ENCODE peak calls at places on chromosomes 11 and 22, in five cellular contexts. One of them, this sample, is unnamed. For H3K4me1, the result is how much of the 10 kb centered on the place peaks cover.

GRCh38 chr11:64234840-64235379 is 526 bp downstream of the VEGFB start:
- DNase-seq in GM23338: peak
- DNase-seq in ascending aorta: no peak
- DNase-seq in spleen: peak
- DNase-seq in prostate gland: no peak
- DNase-seq in this sample: no peak

GRCh38 chr22:39287076-39287743 is 32.2 kb downstream of the RPL3 start:
- DNase-seq in prostate gland: no peak
- DNase-seq in GM23338: no peak
- DNase-seq in ascending aorta: no peak
- DNase-seq in spleen: peak
- DNase-seq in this sample: no peak

GRCh38 chr11:34594603-34595002 is 26.3 kb upstream of the EHF start:
- DNase-seq in ascending aorta: no peak
- DNase-seq in prostate gland: no peak
- DNase-seq in spleen: no peak
- DNase-seq in GM23338: no peak
- DNase-seq in this sample: no peak

GRCh38 chr11:85902353-85902752 is 47.2 kb downstream of the CCDC83 start:
- DNase-seq in GM23338: no peak
- DNase-seq in prostate gland: no peak
- DNase-seq in spleen: no peak
- DNase-seq in ascending aorta: no peak
- DNase-seq in this sample: no peak

GRCh38 chr11:130396965-130397364 is 31.4 kb downstream of the ADAMTS8 start:
- DNase-seq in spleen: no peak
- DNase-seq in ascending aorta: no peak
- DNase-seq in prostate gland: no peak
- DNase-seq in GM23338: no peak
- DNase-seq in this sample: no peak

GRCh38 chr11:12079726-12080556 is 30.4 kb upstream of the MICAL2 start:
- DNase-seq in spleen: no peak
- DNase-seq in ascending aorta: peak
- DNase-seq in prostate gland: no peak
- DNase-seq in GM23338: no peak
- DNase-seq in this sample: peak

GRCh38 chr22:21703684-21704316 is 31.8 kb downstream of the YPEL1 start:
- DNase-seq in spleen: no peak
- DNase-seq in prostate gland: no peak
- DNase-seq in ascending aorta: no peak
- DNase-seq in GM23338: no peak
- DNase-seq in this sample: no peak

GRCh38 chr22:28547132-28547842 is 132.4 kb downstream of the TTC28 start:
- DNase-seq in GM23338: no peak
- DNase-seq in prostate gland: no peak
- DNase-seq in ascending aorta: no peak
- DNase-seq in spleen: no peak
- DNase-seq in this sample: no peak

GRCh38 chr11:44989831-44990566 is 39.3 kb upstream of the TP53I11 start:
- DNase-seq in GM23338: no peak
- DNase-seq in prostate gland: peak
- DNase-seq in spleen: no peak
- DNase-seq in ascending aorta: no peak
- DNase-seq in this sample: no peak

GRCh38 chr11:121687961-121688566 is 235.3 kb upstream of the SORL1-AS1 start:
- DNase-seq in GM23338: peak
- DNase-seq in ascending aorta: no peak
- DNase-seq in spleen: no peak
- DNase-seq in prostate gland: no peak
- DNase-seq in this sample: no peak

GRCh38 chr11:74577624-74578396 is 14.6 kb upstream of the POLD3 start:
- DNase-seq in ascending aorta: no peak
- DNase-seq in GM23338: peak
- DNase-seq in prostate gland: no peak
- DNase-seq in spleen: no peak
- DNase-seq in this sample: no peak

GRCh38 chr11:112174789-112175595 is at the start of gene BCO2:
- DNase-seq in GM23338: peak
- DNase-seq in ascending aorta: peak
- DNase-seq in spleen: peak
- DNase-seq in prostate gland: peak
- DNase-seq in this sample: peak

GRCh38 chr11:43217856-43218255 is 93.9 kb upstream of the API5 start:
- DNase-seq in GM23338: no peak
- DNase-seq in prostate gland: no peak
- DNase-seq in spleen: no peak
- DNase-seq in ascending aorta: no peak
- DNase-seq in this sample: no peak

GRCh38 chr22:35352214-35353111 is 28.4 kb upstream of the HMOX1 start:
- DNase-seq in ascending aorta: peak
- DNase-seq in prostate gland: no peak
- DNase-seq in GM23338: peak
- DNase-seq in spleen: peak
- DNase-seq in this sample: no peak

GRCh38 chr22:48887394-48888332 is 940.0 kb downstream of the BRD1 start:
- DNase-seq in prostate gland: no peak
- DNase-seq in ascending aorta: no peak
- DNase-seq in spleen: no peak
- DNase-seq in GM23338: no peak
- DNase-seq in this sample: no peak
- H3K4me1 ChIP-seq in prostate gland: under half
- H3K4me1 ChIP-seq in ascending aorta: under half
- H3K4me1 ChIP-seq in spleen: under half
- H3K4me1 ChIP-seq in GM23338: under half
- H3K4me1 ChIP-seq in this sample: under half

DNA sequence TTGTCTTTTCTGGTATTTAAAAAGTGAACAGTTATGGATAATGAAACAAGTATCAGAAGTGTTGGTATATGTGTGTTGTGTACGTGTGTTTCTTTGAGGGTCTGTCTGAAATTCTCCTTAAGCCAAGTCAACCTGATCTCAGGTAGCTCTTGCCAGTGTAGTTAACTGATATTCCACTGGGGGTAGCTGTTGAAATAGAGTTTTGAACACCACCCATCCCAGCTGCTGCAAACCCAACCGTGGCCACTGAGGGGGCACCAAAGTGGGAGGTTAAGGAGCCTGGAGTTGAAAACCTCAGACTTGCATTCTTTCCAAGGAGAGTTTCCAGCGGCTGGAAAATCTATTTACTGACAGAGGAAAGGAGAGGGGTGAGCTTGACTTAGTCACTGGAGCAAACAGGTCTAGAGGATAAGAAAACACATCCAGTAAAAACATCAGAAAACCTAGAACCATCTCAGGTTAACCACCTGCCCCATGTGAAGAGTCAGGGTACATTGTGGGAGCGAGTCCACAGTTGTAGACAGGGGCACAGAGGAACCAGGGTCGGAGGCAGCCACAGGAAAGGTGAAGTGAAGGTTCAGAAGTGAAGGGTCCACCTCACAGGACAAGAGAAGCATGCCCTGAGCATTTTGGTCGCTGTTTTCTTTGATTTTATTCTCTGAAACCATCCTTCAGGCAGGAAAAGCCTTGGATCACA is 8.8 kb upstream of the CUL5 start:
- DNase-seq in GM23338: peak
- DNase-seq in spleen: no peak
- DNase-seq in prostate gland: no peak
- DNase-seq in ascending aorta: no peak
- DNase-seq in this sample: no peak
- TF ChIP-seq CTCF in GM23338: peak
- TF ChIP-seq CTCF in spleen: no peak
- TF ChIP-seq CTCF in prostate gland: no peak
- TF ChIP-seq CTCF in ascending aorta: no peak
- TF ChIP-seq CTCF in this sample: no peak

GRCh38 chr11:75813126-75813525 is 1.9 kb upstream of the UVRAG start:
- DNase-seq in spleen: no peak
- DNase-seq in ascending aorta: no peak
- DNase-seq in prostate gland: no peak
- DNase-seq in GM23338: no peak
- DNase-seq in this sample: no peak
- H3K4me1 ChIP-seq in spleen: under half
- H3K4me1 ChIP-seq in ascending aorta: under half
- H3K4me1 ChIP-seq in prostate gland: under half
- H3K4me1 ChIP-seq in GM23338: under half
- H3K4me1 ChIP-seq in this sample: under half

GRCh38 chr22:48577014-48577690 is 1250.5 kb downstream of the BRD1 start:
- DNase-seq in GM23338: no peak
- DNase-seq in ascending aorta: no peak
- DNase-seq in spleen: no peak
- DNase-seq in prostate gland: no peak
- DNase-seq in this sample: no peak
- TF ChIP-seq CTCF in GM23338: no peak
- TF ChIP-seq CTCF in ascending aorta: no peak
- TF ChIP-seq CTCF in spleen: no peak
- TF ChIP-seq CTCF in prostate gland: no peak
- TF ChIP-seq CTCF in this sample: no peak

GRCh38 chr11:129213261-129213660 is 21.1 kb upstream of the ARHGAP32 start:
- DNase-seq in GM23338: no peak
- DNase-seq in spleen: no peak
- DNase-seq in prostate gland: no peak
- DNase-seq in ascending aorta: no peak
- DNase-seq in this sample: no peak
- H3K4me1 ChIP-seq in GM23338: half or more
- H3K4me1 ChIP-seq in spleen: under half
- H3K4me1 ChIP-seq in prostate gland: under half
- H3K4me1 ChIP-seq in ascending aorta: under half
- H3K4me1 ChIP-seq in this sample: under half

GRCh38 chr11:62588966-62589637 is 2.2 kb downstream of the TUT1 start:
- DNase-seq in spleen: peak
- DNase-seq in GM23338: peak
- DNase-seq in ascending aorta: no peak
- DNase-seq in prostate gland: no peak
- DNase-seq in this sample: no peak

GRCh38 chr11:62593434-62594044 is 2.2 kb upstream of the TUT1 start:
- DNase-seq in prostate gland: peak
- DNase-seq in ascending aorta: no peak
- DNase-seq in spleen: peak
- DNase-seq in GM23338: peak
- DNase-seq in this sample: no peak

GRCh38 chr11:62592216-62592815 is 993 bp upstream of the TUT1 start:
- DNase-seq in ascending aorta: no peak
- DNase-seq in spleen: no peak
- DNase-seq in GM23338: no peak
- DNase-seq in prostate gland: no peak
- DNase-seq in this sample: no peak

GRCh38 chr11:62592989-62593421 is 1.7 kb upstream of the TUT1 start:
- DNase-seq in prostate gland: no peak
- DNase-seq in ascending aorta: no peak
- DNase-seq in GM23338: no peak
- DNase-seq in spleen: no peak
- DNase-seq in this sample: no peak

GRCh38 chr11:62591448-62592215 is at the start of gene TUT1:
- DNase-seq in spleen: peak
- DNase-seq in prostate gland: peak
- DNase-seq in ascending aorta: peak
- DNase-seq in GM23338: peak
- DNase-seq in this sample: peak
- TF ChIP-seq CTCF in spleen: no peak
- TF ChIP-seq CTCF in prostate gland: no peak
- TF ChIP-seq CTCF in ascending aorta: no peak
- TF ChIP-seq CTCF in GM23338: no peak
- TF ChIP-seq CTCF in this sample: no peak

This sample was measured in breast epithelium.